ENCODE peak calls at places on chromosomes 1 and 21, in five cellular contexts. Q is nephron progenitor cell; K is T follicular helper cell; F is stimulated activated CD8-positive, alpha-beta memory T cell treated with anti-CD3 and anti-CD28 coated beads, Interleukin-7, amount 100 ng/mL, for 4 hours; C is RCC 7860. U is an unnamed sample.

GRCh38 chr1:41664861-41665640 is 180.6 kb upstream of the EDN2 start:
- DNase-seq in Q (no peak), K (no peak), F (no peak), C (peak; percentile 55), U (peak; percentile 75)

GRCh38 chr1:231847612-231848390 is 221.2 kb downstream of the DISC1 start:
- DNase-seq in Q (no peak), K (no peak), F (no peak), C (no peak), U (no peak)

GRCh38 chr1:107831921-107832320 is 133.1 kb downstream of the VAV3 start:
- DNase-seq in Q (no peak), K (no peak), F (no peak), C (no peak), U (no peak)

GRCh38 chr1:1561801-1562470 is 12.7 kb downstream of the SSU72 start:
- DNase-seq in Q (no peak), K (no peak), F (no peak), C (no peak), U (no peak)

GRCh38 chr1:25718738-25719137 is 81.3 kb upstream of the SELENON start:
- DNase-seq in Q (no peak), K (no peak), F (no peak), C (no peak), U (no peak)

GRCh38 chr1:17274186-17275170 is 25.6 kb downstream of the PADI3 start:
- DNase-seq in Q (peak; percentile 83), K (no peak), F (no peak), C (peak; percentile 32), U (no peak)

GRCh38 chr1:201456499-201457309 is 12.3 kb downstream of the PHLDA3 start:
- DNase-seq in Q (no peak), K (no peak), F (no peak), C (peak; percentile 95), U (peak; percentile 95)

GRCh38 chr1:197619008-197619640 is 156.2 kb downstream of the DENND1B start:
- DNase-seq in Q (no peak), K (no peak), F (no peak), C (no peak), U (no peak)

GRCh38 chr21:40902299-40902698 is 55.3 kb upstream of the DSCAM start:
- DNase-seq in Q (no peak), K (no peak), F (no peak), C (no peak), U (no peak)

GRCh38 chr1:160743266-160743665 is 4.2 kb downstream of the SLAMF7 start:
- DNase-seq in Q (no peak), K (no peak), F (no peak), C (no peak), U (no peak)

GRCh38 chr1:11052839-11053757 is 6.1 kb upstream of the MASP2 start:
- DNase-seq in Q (no peak), K (no peak), F (no peak), C (no peak), U (no peak)

GRCh38 chr1:11321656-11322491 is 48.9 kb downstream of the UBIAD1 start:
- DNase-seq in Q (no peak), K (no peak), F (no peak), C (no peak), U (no peak)

GRCh38 chr1:47804127-47804526 is 193.1 kb downstream of the TRABD2B start:
- DNase-seq in Q (peak; percentile 44), K (no peak), F (no peak), C (no peak), U (no peak)

GRCh38 chr1:5793516-5793915 is 198.7 kb downstream of the NPHP4 start:
- DNase-seq in Q (no peak), K (no peak), F (no peak), C (no peak), U (no peak)

GRCh38 chr1:1006305-1007159 is 6.6 kb upstream of the HES4 start:
- DNase-seq in Q (peak; percentile 19), K (no peak), F (no peak), C (peak; percentile 66), U (no peak)

GRCh38 chr21:41914965-41915364 is 35.8 kb upstream of the PRDM15 start:
- DNase-seq in Q (no peak), K (no peak), F (no peak), C (no peak), U (no peak)

GRCh38 chr1:111422546-111423391 is 4.8 kb downstream of the OVGP1 start:
- DNase-seq in Q (no peak), K (no peak), F (no peak), C (peak; percentile 79), U (no peak)

GRCh38 chr1:17260738-17261137 is 11.8 kb downstream of the PADI3 start:
- DNase-seq in Q (no peak), K (no peak), F (no peak), C (no peak), U (no peak)

GRCh38 chr21:33682992-33683627 is 40.8 kb downstream of the ITSN1 start:
- DNase-seq in Q (no peak), K (no peak), F (no peak), C (peak; percentile 92), U (no peak)

GRCh38 chr1:200323856-200324400 is 85.9 kb downstream of the ZNF281 start:
- DNase-seq in Q (no peak), K (no peak), F (no peak), C (no peak), U (no peak)

GRCh38 chr1:165647970-165648369 is 16.9 kb downstream of the MGST3 start:
- DNase-seq in Q (no peak), K (no peak), F (no peak), C (no peak), U (no peak)

GRCh38 chr1:224755586-224755985 is 139.5 kb downstream of the CNIH3 start:
- DNase-seq in Q (no peak), K (no peak), F (no peak), C (no peak), U (no peak)

GRCh38 chr1:6011946-6012258 is 19.7 kb upstream of the NPHP4 start:
- DNase-seq in Q (no peak), K (no peak), F (no peak), C (no peak), U (no peak)

GRCh38 chr1:185804206-185804605 is 70.0 kb downstream of the HMCN1 start:
- DNase-seq in Q (no peak), K (no peak), F (no peak), C (no peak), U (no peak)

GRCh38 chr21:38955495-38955894 is 149.8 kb downstream of the ETS2 start:
- DNase-seq in Q (no peak), K (no peak), F (no peak), C (peak; percentile 83), U (no peak)

GRCh38 chr1:61318319-61319125 is 236.2 kb downstream of the NFIA start:
- DNase-seq in Q (peak; percentile 29), K (no peak), F (no peak), C (peak; percentile 22), U (peak; percentile 72)

GRCh38 chr1:184953600-184954219 is 20.6 kb downstream of the NIBAN1 start:
- DNase-seq in Q (no peak), K (no peak), F (no peak), C (peak; percentile 92), U (no peak)

GRCh38 chr1:17744666-17745563 is 10.2 kb upstream of the ACTL8 start:
- DNase-seq in Q (no peak), K (no peak), F (no peak), C (no peak), U (no peak)

GRCh38 chr1:227886503-227886961 is 61.2 kb downstream of the WNT9A start:
- DNase-seq in Q (peak; percentile 33), K (no peak), F (no peak), C (no peak), U (peak; percentile 58)

GRCh38 chr1:227234998-227235405 is 83.3 kb downstream of the CDC42BPA start:
- DNase-seq in Q (no peak), K (no peak), F (no peak), C (peak; percentile 41), U (no peak)

GRCh38 chr1:183106746-183107145 is 79.3 kb upstream of the LAMC2 start:
- DNase-seq in Q (no peak), K (no peak), F (no peak), C (no peak), U (no peak)

GRCh38 chr1:19033516-19033840 is 77.0 kb upstream of the IFFO2 start:
- DNase-seq in Q (no peak), K (no peak), F (no peak), C (no peak), U (no peak)

GRCh38 chr1:234188454-234188792 is 184.8 kb upstream of the COA6 start:
- DNase-seq in Q (peak; percentile 20), K (no peak), F (no peak), C (no peak), U (no peak)

GRCh38 chr1:114342376-114342775 is 168.6 kb downstream of the TRIM33 start:
- DNase-seq in Q (no peak), K (no peak), F (peak; percentile 50), C (no peak), U (no peak)

GRCh38 chr1:61387829-61388228 is 305.5 kb downstream of the NFIA start:
- DNase-seq in Q (no peak), K (no peak), F (no peak), C (no peak), U (no peak)

GRCh38 chr1:50658421-50659076 is 235.3 kb upstream of the DMRTA2 start:
- DNase-seq in Q (no peak), K (no peak), F (no peak), C (no peak), U (no peak)

GRCh38 chr1:248102847-248103246 is 7.9 kb downstream of the OR2L13 start:
- DNase-seq in Q (no peak), K (no peak), F (no peak), C (no peak), U (no peak)